ENCODE peak calls at places on chromosomes 3 and 15, in four cellular contexts. One of them, this sample, is unnamed.

GRCh38 chr15:51093865-51094605 is 671 bp downstream of the TNFAIP8L3 start:
- DNase-seq in A549: no peak
- DNase-seq in HepG2: peak
- DNase-seq in WTC11: peak
- DNase-seq in this sample: no peak

GRCh38 chr3:67947808-67948508 is 293.5 kb upstream of the SUCLG2 start:
- DNase-seq in A549: peak
- DNase-seq in HepG2: peak
- DNase-seq in WTC11: peak
- DNase-seq in this sample: no peak

GRCh38 chr3:136750209-136750921 is 1.8 kb downstream of the STAG1 start:
- DNase-seq in A549: peak
- DNase-seq in HepG2: peak
- DNase-seq in WTC11: no peak
- DNase-seq in this sample: peak

GRCh38 chr15:81573098-81573746 is 199.2 kb upstream of the TMC3 start:
- DNase-seq in A549: no peak
- DNase-seq in HepG2: no peak
- DNase-seq in WTC11: no peak
- DNase-seq in this sample: no peak

GRCh38 chr15:71207141-71207540 is 91.9 kb downstream of the THSD4 start:
- DNase-seq in A549: no peak
- DNase-seq in HepG2: no peak
- DNase-seq in WTC11: no peak
- DNase-seq in this sample: no peak

GRCh38 chr3:20185364-20185732 is 658 bp downstream of the SGO1 start:
- DNase-seq in A549: peak
- DNase-seq in HepG2: no peak
- DNase-seq in WTC11: no peak
- DNase-seq in this sample: peak

GRCh38 chr3:69326821-69327433 is 59.0 kb downstream of the FRMD4B start:
- DNase-seq in A549: no peak
- DNase-seq in HepG2: no peak
- DNase-seq in WTC11: no peak
- DNase-seq in this sample: no peak

GRCh38 chr3:111069974-111070751 is 1.5 kb upstream of the NECTIN3 start:
- DNase-seq in A549: no peak
- DNase-seq in HepG2: no peak
- DNase-seq in WTC11: no peak
- DNase-seq in this sample: no peak

GRCh38 chr3:27596334-27596841 is 112.2 kb upstream of the SLC4A7 start:
- DNase-seq in A549: peak
- DNase-seq in HepG2: no peak
- DNase-seq in WTC11: no peak
- DNase-seq in this sample: no peak

GRCh38 chr3:27079427-27080105 is 289.6 kb downstream of the NEK10 start:
- DNase-seq in A549: no peak
- DNase-seq in HepG2: no peak
- DNase-seq in WTC11: no peak
- DNase-seq in this sample: no peak

GRCh38 chr3:157460253-157460652 is 23.6 kb downstream of the PTX3 start:
- DNase-seq in A549: no peak
- DNase-seq in HepG2: no peak
- DNase-seq in WTC11: no peak
- DNase-seq in this sample: no peak

GRCh38 chr3:99714146-99714545 is 75.8 kb downstream of the COL8A1 start:
- DNase-seq in A549: no peak
- DNase-seq in HepG2: no peak
- DNase-seq in WTC11: no peak
- DNase-seq in this sample: no peak

GRCh38 chr3:167066977-167067843 is 312.9 kb downstream of the ZBBX start:
- DNase-seq in A549: no peak
- DNase-seq in HepG2: no peak
- DNase-seq in WTC11: no peak
- DNase-seq in this sample: no peak

GRCh38 chr15:71888797-71889196 is 78.4 kb downstream of the NR2E3 start:
- DNase-seq in A549: no peak
- DNase-seq in HepG2: no peak
- DNase-seq in WTC11: no peak
- DNase-seq in this sample: no peak

GRCh38 chr3:27060336-27060735 is 308.8 kb downstream of the NEK10 start:
- DNase-seq in A549: no peak
- DNase-seq in HepG2: no peak
- DNase-seq in WTC11: no peak
- DNase-seq in this sample: no peak

GRCh38 chr15:90561344-90562244 is 31.9 kb downstream of the CRTC3 start:
- DNase-seq in A549: no peak
- DNase-seq in HepG2: no peak
- DNase-seq in WTC11: no peak
- DNase-seq in this sample: no peak

GRCh38 chr15:45521596-45522167 is 873 bp downstream of the SLC30A4 start:
- DNase-seq in A549: peak
- DNase-seq in HepG2: peak
- DNase-seq in WTC11: no peak
- DNase-seq in this sample: peak

GRCh38 chr3:68504185-68504584 is 428.2 kb downstream of the TAFA4 start:
- DNase-seq in A549: no peak
- DNase-seq in HepG2: no peak
- DNase-seq in WTC11: peak
- DNase-seq in this sample: no peak

GRCh38 chr3:109188726-109189125 is 52.2 kb downstream of the C3orf85 start:
- DNase-seq in A549: no peak
- DNase-seq in HepG2: no peak
- DNase-seq in WTC11: no peak
- DNase-seq in this sample: no peak

GRCh38 chr3:194142156-194142910 is 6.4 kb downstream of the HES1 start:
- DNase-seq in A549: no peak
- DNase-seq in HepG2: no peak
- DNase-seq in WTC11: no peak
- DNase-seq in this sample: no peak
- TF ChIP-seq HMGXB4 in A549: no peak
- TF ChIP-seq HMGXB4 in HepG2: no peak
- TF ChIP-seq HMGXB4 in WTC11: no peak
- TF ChIP-seq HMGXB4 in this sample: no peak

GRCh38 chr3:30684361-30684760 is 78.0 kb downstream of the TGFBR2 start:
- DNase-seq in A549: no peak
- DNase-seq in HepG2: no peak
- DNase-seq in WTC11: no peak
- DNase-seq in this sample: no peak
- TF ChIP-seq HMGXB4 in A549: no peak
- TF ChIP-seq HMGXB4 in HepG2: no peak
- TF ChIP-seq HMGXB4 in WTC11: no peak
- TF ChIP-seq HMGXB4 in this sample: no peak

DNA sequence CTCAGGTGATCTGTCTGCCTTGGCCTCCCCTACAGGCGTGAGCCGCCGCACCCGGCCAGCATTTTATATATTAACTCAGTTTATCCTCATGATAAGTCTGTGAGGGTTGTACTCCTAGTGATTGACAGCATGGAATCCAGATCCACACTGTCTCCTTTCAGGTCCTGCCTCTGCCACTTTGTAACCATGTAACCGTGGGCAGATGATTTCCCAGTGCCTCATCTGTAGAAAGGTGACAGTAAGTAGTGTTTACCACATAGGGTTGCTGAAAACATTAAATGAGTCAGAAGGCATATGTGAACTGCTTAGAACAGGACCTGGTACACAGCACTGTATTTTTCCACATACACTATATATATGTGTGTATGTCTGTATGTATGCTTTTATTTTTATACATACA is 2.4 kb downstream of the FYTTD1 start:
- DNase-seq in A549: no peak
- DNase-seq in HepG2: no peak
- DNase-seq in WTC11: no peak
- DNase-seq in this sample: peak
- TF ChIP-seq HMGXB4 in A549: no peak
- TF ChIP-seq HMGXB4 in HepG2: no peak
- TF ChIP-seq HMGXB4 in WTC11: no peak
- TF ChIP-seq HMGXB4 in this sample: no peak

GRCh38 chr3:192039593-192039992 is 578.6 kb downstream of the PYDC2 start:
- DNase-seq in A549: no peak
- DNase-seq in HepG2: no peak
- DNase-seq in WTC11: no peak
- DNase-seq in this sample: no peak
- TF ChIP-seq HMGXB4 in A549: no peak
- TF ChIP-seq HMGXB4 in HepG2: no peak
- TF ChIP-seq HMGXB4 in WTC11: no peak
- TF ChIP-seq HMGXB4 in this sample: no peak

GRCh38 chr3:12898290-12898979 is 57.1 kb upstream of the RPL32 start:
- DNase-seq in A549: no peak
- DNase-seq in HepG2: no peak
- DNase-seq in WTC11: no peak
- DNase-seq in this sample: no peak

GRCh38 chr3:12898980-12899755 is 57.8 kb upstream of the RPL32 start:
- DNase-seq in A549: no peak
- DNase-seq in HepG2: no peak
- DNase-seq in WTC11: no peak
- DNase-seq in this sample: no peak

GRCh38 chr3:12896206-12896697 is 54.9 kb upstream of the RPL32 start:
- DNase-seq in A549: no peak
- DNase-seq in HepG2: no peak
- DNase-seq in WTC11: no peak
- DNase-seq in this sample: no peak

GRCh38 chr3:12895391-12896205 is 54.2 kb upstream of the RPL32 start:
- DNase-seq in A549: no peak
- DNase-seq in HepG2: no peak
- DNase-seq in WTC11: no peak
- DNase-seq in this sample: no peak

DNA sequence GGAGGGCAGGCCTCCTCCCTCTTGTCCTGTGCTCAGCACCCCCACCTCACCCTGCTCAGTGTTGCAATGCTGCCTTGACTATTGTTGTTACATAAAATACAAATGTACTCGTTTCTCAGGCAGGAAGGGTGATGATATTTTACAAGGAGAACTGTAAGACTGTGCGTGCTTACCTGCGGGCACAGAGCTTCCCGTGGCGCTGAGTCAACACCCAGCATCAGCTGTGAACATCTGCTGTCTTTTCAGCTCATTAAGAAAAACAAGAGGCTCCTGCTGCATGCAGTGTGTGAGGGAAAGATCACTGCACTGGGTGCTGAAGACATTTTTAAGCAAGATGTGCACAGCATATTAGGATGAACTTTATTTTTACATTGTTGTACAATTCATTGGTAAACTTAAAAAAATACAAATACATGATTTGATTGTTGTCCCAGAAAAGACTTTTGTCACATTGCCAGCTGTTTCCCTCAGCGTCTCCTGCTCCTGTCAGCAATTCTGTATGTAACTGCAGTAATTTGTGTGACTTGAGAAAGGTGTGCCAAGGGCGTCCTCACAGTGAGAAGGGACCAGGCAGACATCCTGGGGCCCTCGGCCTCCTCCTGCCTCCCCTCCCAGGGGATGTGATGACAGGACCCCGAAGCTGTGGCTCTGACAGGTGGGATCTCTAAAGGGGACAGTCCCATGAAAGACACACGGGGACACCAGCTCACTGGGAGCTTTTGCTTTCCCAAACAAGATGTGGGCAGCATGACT is 56.3 kb upstream of the RPL32 start:
- DNase-seq in A549: no peak
- DNase-seq in HepG2: no peak
- DNase-seq in WTC11: no peak
- DNase-seq in this sample: no peak
- TF ChIP-seq HMGXB4 in A549: no peak
- TF ChIP-seq HMGXB4 in HepG2: no peak
- TF ChIP-seq HMGXB4 in WTC11: no peak
- TF ChIP-seq HMGXB4 in this sample: no peak

GRCh38 chr3:44557074-44557473 is 2.1 kb downstream of the ZKSCAN7 start:
- DNase-seq in A549: no peak
- DNase-seq in HepG2: no peak
- DNase-seq in WTC11: no peak
- DNase-seq in this sample: no peak

GRCh38 chr3:44554626-44555592 is at the start of gene ZKSCAN7:
- DNase-seq in A549: no peak
- DNase-seq in HepG2: peak
- DNase-seq in WTC11: peak
- DNase-seq in this sample: no peak

GRCh38 chr3:44561076-44561475 is 6.1 kb downstream of the ZKSCAN7 start:
- DNase-seq in A549: no peak
- DNase-seq in HepG2: no peak
- DNase-seq in WTC11: no peak
- DNase-seq in this sample: no peak

GRCh38 chr3:44555753-44556152 is 760 bp downstream of the ZKSCAN7 start:
- DNase-seq in A549: no peak
- DNase-seq in HepG2: peak
- DNase-seq in WTC11: no peak
- DNase-seq in this sample: no peak
- TF ChIP-seq HMGXB4 in A549: no peak
- TF ChIP-seq HMGXB4 in HepG2: no peak
- TF ChIP-seq HMGXB4 in WTC11: no peak
- TF ChIP-seq HMGXB4 in this sample: no peak

DNA sequence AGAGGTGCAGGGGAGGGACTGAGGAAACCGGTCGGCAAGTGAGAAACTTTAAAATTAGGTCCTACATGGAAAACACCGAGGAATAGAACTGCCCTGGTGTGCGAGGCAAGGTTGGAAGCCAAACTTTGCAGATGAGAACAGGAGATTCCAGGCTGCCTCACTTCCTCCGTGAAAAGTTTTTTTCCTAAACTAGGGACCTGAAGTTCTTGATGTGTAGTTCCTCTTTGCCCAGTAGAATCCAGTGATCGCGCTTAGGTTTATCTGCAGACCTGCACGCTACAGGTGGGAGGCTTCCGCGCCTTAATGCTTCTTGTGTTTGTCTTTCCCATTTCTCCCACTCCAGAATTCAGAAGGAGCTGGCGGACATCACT is 5.3 kb downstream of the UBE2E1 start:
- DNase-seq in A549: no peak
- DNase-seq in HepG2: peak
- DNase-seq in WTC11: no peak
- DNase-seq in this sample: no peak
- TF ChIP-seq HMGXB4 in A549: no peak
- TF ChIP-seq HMGXB4 in HepG2: no peak
- TF ChIP-seq HMGXB4 in WTC11: no peak
- TF ChIP-seq HMGXB4 in this sample: no peak

GRCh38 chr15:58748040-58748786 is 1.3 kb downstream of the ADAM10 start:
- DNase-seq in A549: no peak
- DNase-seq in HepG2: no peak
- DNase-seq in WTC11: no peak
- DNase-seq in this sample: no peak
- TF ChIP-seq HMGXB4 in A549: no peak
- TF ChIP-seq HMGXB4 in HepG2: no peak
- TF ChIP-seq HMGXB4 in WTC11: no peak
- TF ChIP-seq HMGXB4 in this sample: no peak

GRCh38 chr3:196970547-196971093 is 2.0 kb upstream of the PIGZ start:
- DNase-seq in A549: no peak
- DNase-seq in HepG2: no peak
- DNase-seq in WTC11: no peak
- DNase-seq in this sample: no peak
- TF ChIP-seq HMGXB4 in A549: no peak
- TF ChIP-seq HMGXB4 in HepG2: no peak
- TF ChIP-seq HMGXB4 in WTC11: no peak
- TF ChIP-seq HMGXB4 in this sample: no peak